ENCODE peak calls at places on chromosomes 11 and 22, in seven cellular contexts. K, F, S, I, C, U and Q are unnamed samples.

GRCh38 chr11:82080160-82080559 is 653.5 kb downstream of the FAM181B start:
- DNase-seq in K (no peak), F (peak; percentile 0), S (no peak), I (no peak), C (no peak), U (no peak), Q (no peak)

GRCh38 chr11:121304750-121305149 is 12.2 kb downstream of the SC5D start:
- DNase-seq in K (no peak), F (peak; percentile 45), S (no peak), I (no peak), C (no peak), U (no peak), Q (no peak)

GRCh38 chr11:123509737-123510578 is 79.9 kb downstream of the GRAMD1B start:
- DNase-seq in K (no peak), F (peak; percentile 91), S (no peak), I (no peak), C (no peak), U (no peak), Q (peak; percentile 93)

GRCh38 chr11:10444725-10445286 is 10.3 kb upstream of the AMPD3 start:
- DNase-seq in K (no peak), F (no peak), S (no peak), I (no peak), C (no peak), U (no peak), Q (no peak)

GRCh38 chr11:73249304-73249703 is 22.8 kb upstream of the P2RY6 start:
- DNase-seq in K (no peak), F (peak; percentile 22), S (no peak), I (peak; percentile 46), C (no peak), U (peak; percentile 42), Q (no peak)

GRCh38 chr11:111449158-111449557 is 63.0 kb downstream of the BTG4 start:
- DNase-seq in K (no peak), F (no peak), S (no peak), I (no peak), C (no peak), U (no peak), Q (no peak)

GRCh38 chr11:19913236-19913892 is 200.7 kb downstream of the NAV2 start:
- DNase-seq in K (no peak), F (no peak), S (no peak), I (no peak), C (no peak), U (no peak), Q (no peak)

GRCh38 chr22:37229805-37230672 is 14.0 kb downstream of the RAC2 start:
- DNase-seq in K (no peak), F (peak; percentile 51), S (no peak), I (peak; percentile 95), C (no peak), U (no peak), Q (no peak)

GRCh38 chr11:10540546-10540914 is 457 bp downstream of the RNF141 start:
- DNase-seq in K (peak; percentile 41), F (peak; percentile 18), S (peak; percentile 30), I (peak; percentile 70), C (no peak), U (no peak), Q (peak; percentile 45)

GRCh38 chr11:78954261-78954660 is 379.6 kb upstream of the NARS2 start:
- DNase-seq in K (no peak), F (no peak), S (no peak), I (no peak), C (no peak), U (no peak), Q (no peak)

GRCh38 chr22:36911887-36912661 is 1.4 kb upstream of the CSF2RB start:
- DNase-seq in K (no peak), F (no peak), S (no peak), I (no peak), C (no peak), U (no peak), Q (no peak)

GRCh38 chr22:20606041-20606783 is 98.8 kb downstream of the MED15 start:
- DNase-seq in K (no peak), F (peak; percentile 59), S (no peak), I (peak; percentile 84), C (peak; percentile 30), U (peak; percentile 75), Q (peak; percentile 79)

GRCh38 chr11:17496406-17496805 is 19.8 kb upstream of the ABCC8 start:
- DNase-seq in K (no peak), F (no peak), S (no peak), I (no peak), C (no peak), U (no peak), Q (no peak)

GRCh38 chr11:63765688-63766241 is 2.8 kb downstream of the ZFTA start:
- DNase-seq in K (no peak), F (no peak), S (peak; percentile 25), I (no peak), C (no peak), U (no peak), Q (no peak)

GRCh38 chr22:27581688-27582087 is 219.9 kb downstream of the MN1 start:
- DNase-seq in K (peak; percentile 87), F (peak; percentile 17), S (peak; percentile 77), I (peak; percentile 76), C (no peak), U (no peak), Q (no peak)

GRCh38 chr11:47768090-47768620 is 1.0 kb upstream of the FNBP4 start:
- DNase-seq in K (peak; percentile 88), F (peak; percentile 61), S (peak; percentile 64), I (peak; percentile 79), C (peak; percentile 17), U (peak; percentile 82), Q (peak; percentile 22)

GRCh38 chr11:9825895-9826294 is 162.0 kb downstream of the SWAP70 start:
- DNase-seq in K (no peak), F (no peak), S (no peak), I (no peak), C (no peak), U (no peak), Q (no peak)

GRCh38 chr11:57568330-57568766 is 876 bp upstream of the UBE2L6 start:
- DNase-seq in K (no peak), F (peak; percentile 67), S (peak; percentile 85), I (no peak), C (peak; percentile 47), U (no peak), Q (no peak)
- TF ChIP-seq CTCF in K (no peak), F (peak; percentile 90), S (no peak), I (no peak), C (peak; percentile 97), U (peak; percentile 96), Q (peak; percentile 93)

GRCh38 chr11:35155677-35156076 is 16.7 kb downstream of the CD44 start:
- DNase-seq in K (no peak), F (no peak), S (no peak), I (no peak), C (no peak), U (no peak), Q (no peak)

GRCh38 chr11:35153280-35153679 is 14.3 kb downstream of the CD44 start:
- DNase-seq in K (no peak), F (no peak), S (no peak), I (no peak), C (no peak), U (no peak), Q (no peak)

GRCh38 chr11:35157814-35158213 is 18.8 kb downstream of the CD44 start:
- DNase-seq in K (no peak), F (no peak), S (no peak), I (no peak), C (no peak), U (no peak), Q (no peak)

GRCh38 chr11:35152575-35152974 is 13.6 kb downstream of the CD44 start:
- DNase-seq in K (no peak), F (no peak), S (no peak), I (no peak), C (no peak), U (no peak), Q (no peak)

DNA sequence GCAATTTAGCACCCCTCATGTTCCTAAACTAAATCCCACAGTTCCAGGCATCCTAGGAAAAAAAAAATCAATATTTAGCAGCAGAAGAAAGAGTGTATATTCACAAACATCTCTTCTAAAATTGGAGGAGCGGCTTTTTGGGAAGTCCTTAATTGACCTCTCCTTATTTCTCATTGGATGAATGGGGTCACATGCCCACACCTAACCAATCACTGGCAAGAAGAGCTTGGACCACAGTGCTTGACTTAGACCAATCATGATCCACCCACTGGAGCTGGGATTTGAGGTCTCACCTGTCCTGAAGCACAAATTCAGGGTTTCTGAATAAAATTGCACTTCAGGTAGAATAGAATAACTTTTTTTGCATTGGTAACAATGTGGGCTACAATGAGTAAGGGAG is 16.0 kb downstream of the CD44 start:
- DNase-seq in K (no peak), F (no peak), S (no peak), I (no peak), C (no peak), U (no peak), Q (no peak)
- H3K27ac ChIP-seq in K (no peak overlapping the region), F (no peak overlapping the region), S (no peak overlapping the region), I (no peak overlapping the region), C (peak overlapping the region; percentile 97), U (no peak overlapping the region), Q (no peak overlapping the region)

DNA sequence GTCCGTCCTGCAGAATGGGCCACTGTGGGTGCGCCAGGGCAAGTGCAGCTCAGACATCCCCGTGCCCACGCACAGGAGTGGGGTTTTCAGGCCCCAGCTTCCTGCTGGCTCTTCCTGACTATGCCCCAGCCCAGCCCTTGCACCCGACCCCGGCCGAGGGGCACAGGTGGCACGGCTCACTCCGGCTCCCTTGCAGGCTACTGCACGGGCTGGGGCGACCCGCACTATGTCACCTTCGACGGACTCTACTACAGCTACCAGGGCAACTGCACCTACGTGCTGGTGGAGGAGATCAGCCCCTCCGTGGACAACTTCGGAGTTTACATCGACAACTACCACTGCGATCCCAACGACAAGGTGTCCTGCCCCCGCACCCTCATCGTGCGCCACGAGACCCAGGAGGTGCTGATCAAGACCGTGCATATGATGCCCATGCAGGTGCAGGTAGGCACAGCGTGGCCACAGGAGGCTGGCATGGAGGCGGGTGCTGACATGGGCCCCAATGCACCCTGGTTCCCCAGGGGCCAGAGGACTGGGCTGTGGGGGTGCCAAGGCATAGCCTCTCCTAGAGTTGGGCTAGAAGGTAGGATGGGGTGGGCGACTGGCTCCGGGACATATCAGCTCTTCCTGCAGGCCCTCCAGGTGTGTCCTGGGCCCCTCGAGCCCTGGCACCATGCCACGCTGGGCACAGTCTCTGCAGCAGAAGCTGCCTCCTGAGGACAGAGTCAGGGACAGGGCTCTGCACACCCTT is 27.7 kb downstream of the MUC2 start:
- DNase-seq in K (no peak), F (no peak), S (no peak), I (no peak), C (no peak), U (no peak), Q (no peak)
- H3K9me3 ChIP-seq in K (no peaks in the 10 kb centered on the region), F (peaks cover 9% of the 10 kb centered on the region), S (no peaks in the 10 kb centered on the region), I (no peaks in the 10 kb centered on the region), C (no peaks in the 10 kb centered on the region), U (peaks cover 11% of the 10 kb centered on the region), Q (no peaks in the 10 kb centered on the region)

GRCh38 chr11:3969613-3970012 is 114.1 kb downstream of the STIM1 start:
- DNase-seq in K (no peak), F (no peak), S (no peak), I (no peak), C (no peak), U (no peak), Q (no peak)

GRCh38 chr11:3969200-3969599 is 113.7 kb downstream of the STIM1 start:
- DNase-seq in K (no peak), F (no peak), S (no peak), I (no peak), C (no peak), U (no peak), Q (no peak)

GRCh38 chr11:3972431-3972830 is 117.0 kb downstream of the STIM1 start:
- DNase-seq in K (no peak), F (no peak), S (no peak), I (no peak), C (no peak), U (no peak), Q (no peak)

GRCh38 chr11:3970101-3970500 is 114.6 kb downstream of the STIM1 start:
- DNase-seq in K (no peak), F (no peak), S (no peak), I (no peak), C (no peak), U (no peak), Q (no peak)

GRCh38 chr11:3971756-3972404 is 116.4 kb downstream of the STIM1 start:
- DNase-seq in K (no peak), F (peak; percentile 46), S (no peak), I (no peak), C (no peak), U (peak; percentile 26), Q (no peak)
- TF ChIP-seq CTCF in K (no peak), F (peak; percentile 19), S (no peak), I (no peak), C (no peak), U (no peak), Q (no peak)